ENCODE peak calls at places on chromosomes 2 and 18, in nine cellular contexts. Y, L, S, J, R, N, K, O and V are unnamed samples.

GRCh38 chr2:88845772-88846661 is 154.5 kb downstream of the RPIA start:
- DNase-seq in Y (no peak), L (no peak), S (peak), J (no peak), R (no peak), N (no peak), K (peak), O (no peak), V (no peak)

GRCh38 chr18:8912348-8913057 is 190.0 kb upstream of the NDUFV2 start:
- DNase-seq in Y (no peak), L (no peak), S (peak), J (no peak), R (peak), N (no peak), K (peak), O (no peak), V (peak)

GRCh38 chr2:154425999-154426398 is 272.5 kb upstream of the KCNJ3 start:
- DNase-seq in Y (peak), L (no peak), S (no peak), J (peak), R (peak), N (no peak), K (no peak), O (no peak), V (no peak)

GRCh38 chr2:101811226-101812015 is 113.9 kb downstream of the MAP4K4 start:
- DNase-seq in Y (no peak), L (no peak), S (no peak), J (no peak), R (no peak), N (no peak), K (no peak), O (no peak), V (no peak)

GRCh38 chr2:172864182-172864581 is 128.5 kb downstream of the RAPGEF4 start:
- DNase-seq in Y (peak), L (no peak), S (no peak), J (peak), R (peak), N (no peak), K (peak), O (no peak), V (peak)

GRCh38 chr2:63047534-63048281 is 2.9 kb upstream of the OTX1 start:
- DNase-seq in Y (peak), L (no peak), S (peak), J (no peak), R (peak), N (no peak), K (peak), O (no peak), V (peak)

GRCh38 chr2:85577386-85578242 is at the start of gene VAMP8:
- DNase-seq in Y (no peak), L (no peak), S (peak), J (no peak), R (peak), N (no peak), K (peak), O (no peak), V (peak)

GRCh38 chr2:154700142-154700541 is 1.6 kb downstream of the KCNJ3 start:
- DNase-seq in Y (no peak), L (no peak), S (no peak), J (no peak), R (no peak), N (no peak), K (no peak), O (no peak), V (no peak)

GRCh38 chr2:1739961-1740713 is 4.2 kb downstream of the PXDN start:
- DNase-seq in Y (no peak), L (no peak), S (peak), J (no peak), R (peak), N (peak), K (no peak), O (no peak), V (no peak)

GRCh38 chr2:110864721-110865120 is 132.3 kb downstream of the ACOXL start:
- DNase-seq in Y (no peak), L (no peak), S (no peak), J (no peak), R (no peak), N (no peak), K (no peak), O (no peak), V (no peak)

GRCh38 chr2:27370816-27371620 is 602 bp downstream of the SNX17 start:
- DNase-seq in Y (peak), L (no peak), S (no peak), J (peak), R (peak), N (no peak), K (peak), O (peak), V (peak)

DNA sequence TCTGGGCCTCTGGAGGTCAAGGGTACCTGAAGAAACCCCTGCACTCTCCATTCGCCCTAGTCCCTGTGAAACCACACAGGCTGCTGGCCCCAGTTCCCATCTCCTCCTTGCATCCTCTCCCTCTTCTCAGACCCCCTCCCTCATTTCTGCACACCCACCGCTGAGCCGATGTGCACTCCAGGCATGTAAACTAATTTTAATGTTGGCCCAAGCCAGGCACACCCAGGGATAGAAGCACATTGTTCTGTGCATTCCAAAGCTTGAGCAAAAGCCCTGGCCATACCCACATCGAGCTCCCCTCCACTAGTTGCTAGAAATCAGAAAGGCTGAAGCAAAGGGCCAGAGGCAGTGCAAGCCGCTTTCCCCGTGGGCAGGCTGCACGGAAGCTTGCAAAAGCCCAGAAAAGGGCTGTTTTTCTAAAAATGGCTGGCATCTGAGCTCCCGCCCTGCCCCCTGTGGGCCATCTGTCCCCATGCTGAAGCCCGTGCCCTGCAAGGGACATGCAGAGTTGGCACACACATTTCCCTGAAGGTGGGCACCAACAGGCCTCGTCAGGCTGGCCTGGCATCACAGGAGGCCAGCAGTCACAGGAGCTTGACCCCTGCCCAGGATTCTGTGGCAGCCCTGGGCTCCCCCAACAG is 181.6 kb downstream of the SMAD7 start:
- DNase-seq in Y (no peak), L (no peak), S (no peak), J (no peak), R (no peak), N (no peak), K (no peak), O (no peak), V (no peak)
- TF ChIP-seq CTCF in Y (no peak), L (no peak), S (no peak), J (no peak), R (peak), N (peak), K (no peak), O (peak), V (no peak)

DNA sequence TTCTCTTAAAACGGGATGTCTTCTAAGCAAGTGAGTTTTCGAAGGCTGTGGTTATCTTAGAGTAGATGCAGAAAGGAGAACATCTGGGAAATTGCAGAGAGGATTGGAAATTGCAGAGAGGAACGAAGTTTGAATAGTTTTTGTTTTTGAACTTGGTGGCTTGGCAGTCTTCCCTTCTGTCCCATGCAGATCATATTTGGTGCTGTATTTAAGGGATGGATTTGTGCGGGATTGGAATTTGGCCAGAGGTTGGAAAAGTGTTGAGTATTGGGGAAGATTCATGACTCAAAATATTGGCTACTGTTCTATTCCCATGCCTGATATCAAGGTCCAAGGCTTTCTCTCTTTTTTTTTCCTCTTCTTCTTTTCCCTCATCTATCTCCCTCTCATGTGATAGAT is 18.2 kb downstream of the PTPRM start:
- DNase-seq in Y (no peak), L (no peak), S (no peak), J (no peak), R (no peak), N (no peak), K (no peak), O (no peak), V (no peak)
- TF ChIP-seq CTCF in Y (no peak), L (no peak), S (no peak), J (no peak), R (no peak), N (no peak), K (no peak), O (no peak), V (no peak)

DNA sequence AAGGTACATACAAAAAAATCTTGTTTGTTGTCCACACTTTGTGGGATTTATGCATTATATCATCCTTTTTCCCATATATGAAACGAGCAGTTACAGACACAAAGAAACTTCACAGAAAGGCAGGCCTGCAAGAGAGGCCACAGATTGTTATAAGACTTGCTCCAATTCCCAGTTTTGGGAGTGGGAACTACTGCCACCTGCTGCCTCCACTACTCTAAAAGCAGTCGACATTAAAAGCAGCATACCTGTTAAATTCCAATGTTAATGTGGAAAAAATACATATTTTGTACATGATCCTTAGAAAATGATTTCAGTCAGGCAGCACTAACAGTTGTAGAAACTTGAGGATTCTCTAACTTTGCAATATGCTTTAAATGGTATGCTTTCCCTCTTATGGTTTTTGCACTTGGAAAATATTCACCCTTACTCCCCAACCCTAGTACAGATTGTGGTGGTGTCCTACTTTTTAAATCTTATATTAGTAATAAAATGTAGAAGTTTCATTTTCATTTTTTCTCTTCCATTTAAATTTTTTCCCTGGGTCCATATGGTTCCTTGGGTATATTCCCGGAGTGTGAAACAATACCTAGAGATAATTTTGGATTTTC is 37.9 kb downstream of the SLC38A11 start:
- DNase-seq in Y (peak), L (peak), S (no peak), J (peak), R (peak), N (no peak), K (no peak), O (peak), V (peak)
- TF ChIP-seq CTCF in Y (peak), L (peak), S (peak), J (peak), R (peak), N (peak), K (no peak), O (peak), V (peak)

GRCh38 chr2:241802806-241803318 is 6.1 kb upstream of the NEU4 start:
- DNase-seq in Y (peak), L (no peak), S (no peak), J (no peak), R (no peak), N (no peak), K (no peak), O (no peak), V (peak)

GRCh38 chr2:241801611-241802420 is 7.2 kb upstream of the NEU4 start:
- DNase-seq in Y (peak), L (no peak), S (peak), J (no peak), R (peak), N (no peak), K (peak), O (no peak), V (peak)

GRCh38 chr2:241802421-241802749 is 6.6 kb upstream of the NEU4 start:
- DNase-seq in Y (peak), L (no peak), S (no peak), J (peak), R (no peak), N (no peak), K (no peak), O (no peak), V (no peak)

GRCh38 chr2:241803387-241804325 is 5.3 kb upstream of the NEU4 start:
- DNase-seq in Y (peak), L (no peak), S (peak), J (peak), R (peak), N (peak), K (peak), O (no peak), V (peak)

GRCh38 chr2:241804326-241805276 is 4.4 kb upstream of the NEU4 start:
- DNase-seq in Y (peak), L (no peak), S (peak), J (peak), R (peak), N (peak), K (peak), O (no peak), V (peak)
- TF ChIP-seq CTCF in Y (no peak), L (no peak), S (no peak), J (no peak), R (peak), N (no peak), K (peak), O (peak), V (no peak)

DNA sequence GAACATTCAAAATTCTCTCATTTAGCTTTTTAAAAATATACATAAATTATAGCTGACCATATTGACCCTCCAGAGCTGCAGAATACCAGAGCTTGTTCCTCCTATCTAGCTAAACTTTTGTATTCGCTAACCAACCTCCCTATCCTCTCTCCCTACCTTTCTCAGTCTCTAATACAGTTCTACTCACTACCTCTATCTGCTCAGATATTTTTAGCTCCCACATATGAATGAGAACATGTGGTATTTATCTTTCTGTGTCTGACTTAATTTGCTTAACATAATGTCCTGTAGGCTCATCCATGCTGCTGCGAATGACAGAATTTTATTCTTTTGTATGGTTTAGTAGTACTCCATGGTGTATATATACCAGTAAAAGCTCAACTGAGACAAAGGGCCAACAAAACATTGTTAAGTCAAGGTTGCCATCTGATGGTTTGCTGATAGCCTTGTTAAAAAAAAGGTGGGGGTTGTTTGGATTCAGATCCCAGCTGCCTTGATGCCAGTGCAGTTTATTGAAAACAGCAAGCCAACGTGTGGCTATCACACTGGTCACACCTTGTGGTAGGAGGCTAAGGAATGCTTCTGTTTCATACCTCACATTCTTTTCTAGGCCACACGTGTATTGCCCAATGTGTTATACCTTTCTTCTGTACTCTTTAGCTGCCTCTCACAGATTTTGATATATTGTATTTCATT is 101.5 kb downstream of the VWA3B start:
- DNase-seq in Y (no peak), L (no peak), S (no peak), J (no peak), R (no peak), N (no peak), K (no peak), O (no peak), V (no peak)
- TF ChIP-seq CTCF in Y (no peak), L (no peak), S (no peak), J (no peak), R (no peak), N (no peak), K (no peak), O (no peak), V (no peak)

DNA sequence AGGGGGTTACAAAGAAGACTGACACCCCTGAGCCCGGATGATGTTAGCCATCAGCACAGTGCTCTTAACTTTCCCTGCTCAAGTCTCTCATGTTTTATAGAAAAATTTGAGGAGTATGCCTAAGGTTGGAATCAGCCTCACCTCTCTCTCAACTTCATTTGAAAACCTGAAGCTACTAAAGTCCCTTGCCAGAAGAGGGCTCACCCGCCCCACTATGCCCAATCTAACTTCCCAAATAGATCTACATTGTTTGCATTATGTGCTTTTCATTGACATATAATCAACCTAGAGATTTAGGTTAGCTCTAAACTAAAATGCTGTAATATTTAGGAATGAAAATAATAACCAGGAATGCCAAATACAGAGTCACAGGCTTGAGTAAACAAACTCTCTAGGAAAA is 305.4 kb downstream of the NCKAP5 start:
- DNase-seq in Y (no peak), L (no peak), S (no peak), J (no peak), R (peak), N (no peak), K (no peak), O (no peak), V (no peak)
- TF ChIP-seq CTCF in Y (no peak), L (peak), S (no peak), J (no peak), R (peak), N (peak), K (no peak), O (peak), V (no peak)

GRCh38 chr2:180747728-180748127 is 232.7 kb upstream of the UBE2E3 start:
- DNase-seq in Y (no peak), L (no peak), S (no peak), J (no peak), R (no peak), N (no peak), K (no peak), O (no peak), V (no peak)
- TF ChIP-seq CTCF in Y (no peak), L (no peak), S (no peak), J (no peak), R (no peak), N (no peak), K (no peak), O (no peak), V (no peak)

DNA sequence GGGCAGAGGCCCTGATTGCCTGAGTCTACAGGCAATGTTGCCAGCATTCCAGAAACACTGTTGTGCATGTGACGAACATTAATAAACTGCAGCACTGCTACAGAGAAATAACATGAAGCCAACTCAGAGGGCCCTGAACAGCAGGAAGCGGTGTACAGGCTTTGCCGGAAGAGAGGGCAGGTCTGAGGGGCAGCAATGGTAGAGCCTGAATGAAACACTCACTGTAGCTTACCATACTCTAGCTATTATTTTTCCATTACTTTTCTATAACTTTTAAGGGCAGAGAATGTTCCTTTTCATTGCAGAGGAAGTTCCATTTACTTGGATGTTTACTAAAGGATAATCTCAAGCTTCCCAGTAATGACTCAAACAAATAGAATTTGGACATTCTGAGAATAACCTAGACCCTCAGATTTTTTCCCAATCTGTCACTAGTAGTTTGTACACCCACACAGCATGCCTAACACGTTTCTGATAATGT is 150.4 kb downstream of the MTX2 start:
- DNase-seq in Y (no peak), L (no peak), S (no peak), J (no peak), R (no peak), N (no peak), K (no peak), O (peak), V (no peak)
- TF ChIP-seq CTCF in Y (no peak), L (no peak), S (no peak), J (no peak), R (no peak), N (no peak), K (no peak), O (no peak), V (no peak)

GRCh38 chr2:45610281-45611019 is 617 bp downstream of the SRBD1 start:
- DNase-seq in Y (peak), L (peak), S (peak), J (peak), R (peak), N (no peak), K (peak), O (peak), V (peak)
- TF ChIP-seq CTCF in Y (no peak), L (peak), S (no peak), J (peak), R (peak), N (peak), K (peak), O (peak), V (no peak)

DNA sequence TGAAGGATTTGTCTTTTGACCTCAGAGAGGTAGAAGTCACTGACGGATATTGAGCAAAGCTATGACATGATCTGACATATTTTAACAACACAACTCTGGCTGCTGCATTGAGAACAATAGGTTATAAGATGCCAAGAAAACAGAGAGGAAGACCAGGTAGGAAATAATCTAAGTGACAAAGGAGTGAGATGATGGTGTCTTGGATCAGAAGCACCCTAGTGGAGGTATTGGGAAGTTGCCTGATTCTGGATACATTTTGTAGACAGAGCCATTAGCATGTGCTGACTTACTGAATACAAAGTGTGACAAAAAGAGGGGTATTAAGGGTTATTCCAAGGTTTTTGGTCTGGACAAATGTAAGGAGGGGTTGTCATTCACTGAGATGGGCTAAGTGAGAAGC is 1438.1 kb downstream of the DPP10 start:
- DNase-seq in Y (no peak), L (no peak), S (no peak), J (no peak), R (no peak), N (no peak), K (no peak), O (no peak), V (no peak)
- TF ChIP-seq CTCF in Y (peak), L (peak), S (no peak), J (no peak), R (peak), N (no peak), K (no peak), O (no peak), V (peak)